ENCODE peak calls at places on chromosomes 11 and 22, in five cellular contexts. L, H, M, Z and F are unnamed samples.

GRCh38 chr11:13480198-13480597 is 15.6 kb downstream of the PTH start:
- DNase-seq in L (no peak), H (no peak), M (no peak), Z (no peak), F (no peak)

GRCh38 chr11:84522331-84522730 is 1104.8 kb downstream of the DLG2 start:
- DNase-seq in L (no peak), H (no peak), M (no peak), Z (no peak), F (no peak)

GRCh38 chr22:39487826-39488520 is 14.1 kb upstream of the MIEF1 start:
- DNase-seq in L (no peak), H (no peak), M (no peak), Z (no peak), F (no peak)

GRCh38 chr11:2725367-2726300 is 25.8 kb upstream of the KCNQ1OT1 start:
- DNase-seq in L (no peak), H (no peak), M (no peak), Z (no peak), F (no peak)

GRCh38 chr11:72840780-72841179 is 26.6 kb downstream of the ATG16L2 start:
- DNase-seq in L (no peak), H (peak), M (no peak), Z (no peak), F (no peak)

GRCh38 chr11:106077609-106078517 is at the start of gene AASDHPPT:
- DNase-seq in L (no peak), H (peak), M (no peak), Z (no peak), F (no peak)

GRCh38 chr22:39238124-39238466 is 6.7 kb downstream of the PDGFB start:
- DNase-seq in L (no peak), H (no peak), M (no peak), Z (no peak), F (no peak)

GRCh38 chr11:93895106-93895862 is 44.9 kb upstream of the VSTM5 start:
- DNase-seq in L (no peak), H (peak), M (no peak), Z (peak), F (no peak)

GRCh38 chr11:134228625-134229024 is 4.2 kb downstream of the VPS26B start:
- DNase-seq in L (peak), H (no peak), M (no peak), Z (peak), F (peak)

GRCh38 chr11:47552086-47552580 is 799 bp downstream of the CELF1 start:
- DNase-seq in L (peak), H (peak), M (no peak), Z (peak), F (peak)

GRCh38 chr22:20781272-20781990 is 7.5 kb downstream of the SERPIND1 start:
- DNase-seq in L (peak), H (no peak), M (no peak), Z (no peak), F (peak)

GRCh38 chr11:131486100-131486499 is 115.7 kb downstream of the NTM start:
- DNase-seq in L (no peak), H (no peak), M (no peak), Z (no peak), F (no peak)

GRCh38 chr22:50186789-50187523 is 1.2 kb downstream of the TRABD start:
- DNase-seq in L (peak), H (no peak), M (no peak), Z (no peak), F (peak)